ENCODE peak calls at places on chromosomes 5 and 9, in four cellular contexts. K is thyroid gland, D is fibroblast of lung, R is tibial artery. E is an unnamed sample. For H3K36me3, the result is how much of the 10 kb centered on the place peaks cover.

GRCh38 chr9:107749787-107750444 is 260.3 kb upstream of the KLF4 start:
- DNase-seq in R (peak), K (peak), D (peak), E (peak)

GRCh38 chr9:137453643-137454081 is 5.5 kb downstream of the NSMF start:
- DNase-seq in D (peak), R (peak), K (peak), E (peak)

GRCh38 chr5:102200861-102201260 is 95.2 kb downstream of the SLCO4C1 start:
- DNase-seq in R (no peak), D (no peak), K (no peak), E (no peak)

GRCh38 chr9:127083133-127083532 is 39.3 kb downstream of the ANGPTL2 start:
- DNase-seq in R (no peak), D (no peak), K (no peak), E (no peak)

GRCh38 chr5:33969572-33970452 is 14.7 kb downstream of the SLC45A2 start:
- DNase-seq in D (peak), K (no peak), R (no peak), E (peak)

GRCh38 chr9:136206602-136207333 is 1.8 kb upstream of the LHX3 start:
- DNase-seq in R (no peak), D (no peak), K (no peak), E (no peak)

GRCh38 chr9:81669011-81669739 is 20.2 kb downstream of the TLE1 start:
- DNase-seq in D (peak), R (no peak), K (no peak), E (no peak)

GRCh38 chr5:102681403-102681983 is 73.6 kb upstream of the PAM start:
- DNase-seq in D (peak), K (peak), R (peak), E (peak)

GRCh38 chr5:139745800-139746690 is 49.6 kb upstream of the PSD2 start:
- DNase-seq in R (peak), K (peak), D (peak), E (peak)

GRCh38 chr9:93257808-93258331 is 73.9 kb downstream of the WNK2 start:
- DNase-seq in K (no peak), D (no peak), R (peak), E (no peak)

GRCh38 chr5:172093965-172094364 is 87.5 kb upstream of the FBXW11 start:
- DNase-seq in D (no peak), R (peak), K (no peak), E (no peak)
- TF ChIP-seq CTCF in D (no peak), R (no peak), K (no peak), E (no peak)

DNA sequence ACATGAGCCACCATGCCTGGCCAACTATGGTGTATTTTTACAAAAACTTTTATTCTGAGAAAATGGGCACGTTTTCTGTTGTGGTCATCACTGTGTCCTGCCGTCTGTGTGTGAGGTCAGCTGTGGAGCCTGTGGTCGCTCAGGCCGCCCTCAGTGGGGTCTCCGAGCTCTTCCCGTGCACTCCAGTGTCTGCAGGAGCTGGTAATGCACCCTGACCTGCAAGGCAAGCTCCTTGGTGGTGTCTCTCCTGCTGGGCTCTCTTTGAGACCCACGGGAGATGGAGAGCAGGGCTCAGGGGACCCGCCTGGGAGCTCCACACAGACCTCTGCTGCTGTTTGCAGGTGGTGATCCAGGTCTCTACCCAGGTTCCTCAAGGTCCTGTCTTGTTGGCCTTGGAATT is 9.6 kb upstream of the AHRR start:
- DNase-seq in R (no peak), D (no peak), K (no peak), E (no peak)
- H3K36me3 ChIP-seq in R (under half), D (under half), K (under half), E (under half)

GRCh38 chr9:70220216-70220615 is 38.6 kb upstream of the SMC5 start:
- DNase-seq in D (no peak), R (no peak), K (no peak), E (no peak)
- TF ChIP-seq CTCF in D (no peak), R (no peak), K (no peak), E (no peak)

GRCh38 chr5:14331377-14331776 is 188.2 kb downstream of the TRIO start:
- DNase-seq in R (no peak), D (no peak), K (no peak), E (no peak)

GRCh38 chr5:14332746-14333145 is 189.6 kb downstream of the TRIO start:
- DNase-seq in D (no peak), K (no peak), R (no peak), E (no peak)

GRCh38 chr5:14328144-14328543 is 185.0 kb downstream of the TRIO start:
- DNase-seq in R (no peak), D (no peak), K (no peak), E (no peak)

GRCh38 chr5:14332038-14332631 is 189.0 kb downstream of the TRIO start:
- DNase-seq in K (no peak), R (no peak), D (no peak), E (no peak)

DNA sequence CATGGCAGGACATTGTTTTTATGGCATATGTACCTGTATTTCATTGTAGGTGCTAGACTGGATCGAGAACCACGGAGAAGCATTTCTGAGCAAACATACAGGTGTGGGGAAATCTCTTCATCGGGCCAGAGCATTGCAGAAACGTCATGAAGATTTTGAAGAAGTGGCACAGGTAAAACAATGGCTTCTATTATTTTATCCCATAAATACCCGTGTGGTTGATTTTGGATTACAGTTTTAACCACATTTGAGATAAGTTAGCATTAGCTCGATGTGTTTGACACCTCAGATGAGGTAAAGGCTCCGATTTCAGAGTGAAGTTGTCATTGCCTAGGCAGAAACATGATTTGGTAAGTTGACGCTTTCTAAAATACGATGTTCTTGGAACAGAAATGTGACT is 187.6 kb downstream of the TRIO start:
- DNase-seq in D (no peak), K (no peak), R (no peak), E (no peak)
- H3K36me3 ChIP-seq in D (under half), K (under half), R (under half), E (under half)

DNA sequence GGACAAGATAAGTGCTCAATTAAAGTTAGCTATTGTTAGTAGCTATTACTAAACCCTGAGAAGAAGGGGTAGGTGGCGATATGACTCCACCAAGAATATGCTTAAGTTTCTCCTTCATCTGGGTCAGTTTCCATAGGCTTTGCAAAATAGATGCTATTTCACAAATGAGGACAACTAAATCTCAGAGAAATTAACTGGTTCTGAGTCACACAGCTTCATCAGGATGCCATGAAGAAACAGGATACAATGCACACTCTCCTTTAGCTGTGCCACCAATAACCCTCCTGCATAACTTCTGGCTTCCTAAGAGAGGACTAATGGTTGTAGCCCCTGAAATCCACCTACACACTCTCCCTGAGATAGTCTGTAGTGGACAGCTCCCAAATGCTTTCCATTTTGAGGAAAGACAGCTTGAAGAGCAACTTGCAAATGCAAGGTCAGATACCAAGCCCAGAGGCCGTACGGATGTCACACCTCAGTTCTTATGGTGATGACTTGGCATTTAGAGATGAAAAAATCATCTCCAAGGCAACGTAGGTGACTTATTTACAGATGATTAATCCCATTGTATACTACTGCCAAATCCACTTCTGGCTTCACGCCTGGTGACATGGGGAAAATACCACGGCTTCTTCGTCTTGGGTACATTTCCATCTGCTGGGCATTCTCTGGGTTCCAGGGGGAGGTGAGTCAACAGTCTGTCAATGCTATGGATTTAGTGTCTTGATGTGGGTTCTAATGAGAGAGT is 251.4 kb upstream of the IL12B start:
- DNase-seq in D (peak), K (peak), R (no peak), E (no peak)
- TF ChIP-seq CTCF in D (no peak), K (no peak), R (no peak), E (no peak)

GRCh38 chr5:126831175-126831574 is 54.2 kb downstream of the LMNB1 start:
- DNase-seq in R (no peak), D (no peak), K (peak), E (no peak)
- H3K36me3 ChIP-seq in R (under half), D (under half), K (under half), E (half or more)

DNA sequence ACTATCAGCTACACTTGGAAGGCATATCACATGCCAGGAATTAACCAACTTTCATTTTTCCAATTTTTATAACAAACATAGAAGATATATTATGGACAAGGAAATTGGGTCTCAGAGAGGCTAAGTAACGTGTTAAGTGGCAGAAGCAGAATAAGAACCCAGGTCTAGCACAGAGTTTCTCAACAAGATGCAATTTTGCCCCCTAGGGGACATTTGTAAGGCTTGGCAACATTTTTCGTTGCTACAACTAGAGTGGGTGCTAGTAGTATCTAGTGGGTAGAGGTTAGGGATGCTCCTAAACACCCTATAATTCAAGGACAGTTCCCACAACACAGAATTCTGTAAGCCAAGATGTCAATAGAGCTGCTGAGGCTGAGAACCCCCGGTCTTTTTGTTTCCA is 180.6 kb downstream of the SNCAIP start:
- DNase-seq in K (no peak), D (no peak), R (no peak), E (peak)
- TF ChIP-seq CTCF in K (no peak), D (no peak), R (peak), E (peak)